ENCODE peak calls at places on chromosomes 3 and 15, in ten cellular contexts. X, K, M, G, Z, F, D, J, B and W are unnamed samples.

GRCh38 chr3:54826255-54826691 is 101.6 kb downstream of the LRTM1 start:
- DNase-seq in F (no peak), B (no peak), M (peak; percentile 55), D (no peak), K (no peak), J (no peak), Z (no peak), X (peak; percentile 59), G (no peak), W (no peak)

GRCh38 chr3:76532423-76532822 is 507.5 kb upstream of the ROBO2 start:
- DNase-seq in J (no peak), D (no peak), K (no peak), X (no peak), Z (no peak), M (no peak), B (no peak), G (no peak), F (no peak), W (no peak)

GRCh38 chr3:44076221-44076829 is 165.4 kb upstream of the TOPAZ1 start:
- DNase-seq in J (no peak), G (no peak), F (no peak), X (peak; percentile 12), D (no peak), B (no peak), M (no peak), K (no peak), Z (no peak), W (no peak)

GRCh38 chr3:122390665-122391064 is 6.7 kb downstream of the FAM162A start:
- DNase-seq in X (no peak), B (no peak), Z (no peak), J (no peak), M (no peak), F (no peak), K (no peak), D (no peak), G (no peak), W (no peak)

GRCh38 chr3:42118762-42119361 is 27.7 kb downstream of the TRAK1 start:
- DNase-seq in D (peak; percentile 49), Z (no peak), B (no peak), G (no peak), X (peak; percentile 54), K (no peak), M (peak; percentile 43), J (peak; percentile 26), F (no peak), W (peak; percentile 81)

GRCh38 chr3:59117378-59117777 is 67.6 kb upstream of the CFAP20DC start:
- DNase-seq in D (no peak), K (no peak), J (no peak), B (no peak), X (no peak), G (no peak), Z (no peak), F (no peak), M (no peak), W (no peak)

GRCh38 chr3:196275126-196275525 is 12.4 kb downstream of the PCYT1A start:
- DNase-seq in M (no peak), J (no peak), D (no peak), B (no peak), F (no peak), K (no peak), X (peak; percentile 26), G (no peak), Z (no peak), W (no peak)

GRCh38 chr15:79615754-79616153 is 183.6 kb downstream of the MINAR1 start:
- DNase-seq in D (no peak), K (no peak), F (no peak), M (no peak), Z (no peak), G (no peak), B (no peak), X (peak; percentile 34), J (no peak), W (no peak)

GRCh38 chr15:28984421-28985375 is 98.9 kb downstream of the APBA2 start:
- DNase-seq in B (no peak), Z (no peak), X (peak; percentile 56), G (peak; percentile 85), J (peak; percentile 50), D (peak; percentile 91), F (no peak), K (peak; percentile 12), M (peak; percentile 6), W (peak; percentile 62)

GRCh38 chr3:133404925-133405324 is 5.1 kb downstream of the BFSP2 start:
- DNase-seq in B (no peak), M (no peak), J (no peak), Z (no peak), F (no peak), G (no peak), D (no peak), K (no peak), X (no peak), W (peak; percentile 25)

GRCh38 chr3:149462653-149463052 is 11.8 kb upstream of the TM4SF4 start:
- DNase-seq in J (no peak), M (no peak), K (no peak), F (no peak), Z (no peak), G (no peak), X (peak; percentile 83), B (no peak), D (no peak), W (no peak)

GRCh38 chr3:150577854-150578253 is 25.3 kb upstream of the SELENOT start:
- DNase-seq in F (no peak), K (no peak), X (peak; percentile 35), Z (no peak), J (no peak), M (peak; percentile 11), D (no peak), G (no peak), B (no peak), W (no peak)

GRCh38 chr3:73661262-73661661 is 36.5 kb upstream of the PDZRN3 start:
- DNase-seq in M (no peak), D (no peak), B (no peak), K (no peak), G (no peak), F (no peak), Z (no peak), X (peak; percentile 40), J (no peak), W (no peak)

GRCh38 chr3:87298111-87298718 is 21.8 kb upstream of the POU1F1 start:
- DNase-seq in B (no peak), D (peak; percentile 73), K (peak; percentile 20), M (peak; percentile 84), X (peak; percentile 51), G (no peak), F (no peak), Z (no peak), J (no peak), W (peak; percentile 44)

GRCh38 chr3:56124546-56124945 is 343.7 kb downstream of the ERC2 start:
- DNase-seq in K (no peak), B (no peak), M (no peak), X (no peak), D (no peak), G (no peak), Z (no peak), J (no peak), F (no peak), W (no peak)